ENCODE peak calls at places on chromosomes 1 and 21, in five cellular contexts. B, Q, K, T and X are unnamed samples. For H3K4me1 and H3K36me3, the result is how much of the 10 kb centered on the place peaks cover.

GRCh38 chr1:1162597-1163537 is 10.8 kb upstream of the TTLL10 start:
- DNase-seq in B (no peak), Q (no peak), K (no peak), T (no peak), X (no peak)

GRCh38 chr1:22121421-22121911 is 21.4 kb downstream of the WNT4 start:
- DNase-seq in B (peak), Q (no peak), K (no peak), T (no peak), X (no peak)

GRCh38 chr1:87129038-87129437 is 199.6 kb upstream of the LMO4 start:
- DNase-seq in B (no peak), Q (no peak), K (no peak), T (no peak), X (no peak)

GRCh38 chr1:43147625-43148319 is 24.3 kb downstream of the EBNA1BP2 start:
- DNase-seq in B (peak), Q (no peak), K (peak), T (peak), X (no peak)

GRCh38 chr1:102842606-102843005 is 265.7 kb downstream of the COL11A1 start:
- DNase-seq in B (no peak), Q (no peak), K (no peak), T (no peak), X (no peak)

GRCh38 chr1:222552882-222553281 is 5.0 kb upstream of the HHIPL2 start:
- DNase-seq in B (no peak), Q (no peak), K (peak), T (no peak), X (no peak)

GRCh38 chr1:21318057-21318713 is 27.9 kb upstream of the ECE1 start:
- DNase-seq in B (no peak), Q (no peak), K (no peak), T (no peak), X (no peak)

GRCh38 chr1:224879404-224879803 is 50.1 kb upstream of the DNAH14 start:
- DNase-seq in B (no peak), Q (no peak), K (peak), T (no peak), X (no peak)

GRCh38 chr21:15850645-15851044 is 120.9 kb downstream of the USP25 start:
- DNase-seq in B (no peak), Q (no peak), K (peak), T (no peak), X (no peak)

GRCh38 chr1:111406325-111406768 is 21.2 kb downstream of the OVGP1 start:
- DNase-seq in B (no peak), Q (no peak), K (peak), T (no peak), X (no peak)

GRCh38 chr1:233240839-233241682 is 54.5 kb downstream of the PCNX2 start:
- DNase-seq in B (peak), Q (peak), K (peak), T (peak), X (no peak)

GRCh38 chr1:21182181-21182711 is 5.5 kb upstream of the EIF4G3 start:
- DNase-seq in B (no peak), Q (no peak), K (no peak), T (no peak), X (no peak)

GRCh38 chr21:38095220-38095619 is 161.6 kb upstream of the KCNJ15 start:
- DNase-seq in B (no peak), Q (no peak), K (no peak), T (no peak), X (no peak)

DNA sequence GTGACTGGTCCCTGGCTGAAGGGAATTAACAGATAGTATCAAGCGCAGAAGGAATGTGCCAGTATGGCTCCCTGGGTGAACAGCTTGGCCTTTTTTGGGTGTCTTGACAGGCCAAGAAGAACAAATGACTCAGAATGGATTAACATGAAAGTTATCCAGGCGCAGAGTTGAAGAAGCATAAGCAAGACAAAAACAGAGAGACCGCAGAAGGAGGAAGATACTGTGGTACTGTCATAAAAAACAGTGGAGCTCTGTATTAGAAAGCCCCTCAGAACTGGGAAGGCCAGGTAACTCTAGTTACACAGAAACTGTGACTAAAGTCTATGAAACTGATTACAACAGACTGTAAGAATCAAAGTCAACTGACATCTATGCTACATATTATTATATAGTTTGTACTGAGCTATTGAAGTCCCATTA is 3.8 kb downstream of the RGS1 start:
- DNase-seq in B (peak), Q (no peak), K (peak), T (no peak), X (no peak)
- H3K4me1 ChIP-seq in B (under half), Q (under half), K (under half), T (under half), X (under half)

DNA sequence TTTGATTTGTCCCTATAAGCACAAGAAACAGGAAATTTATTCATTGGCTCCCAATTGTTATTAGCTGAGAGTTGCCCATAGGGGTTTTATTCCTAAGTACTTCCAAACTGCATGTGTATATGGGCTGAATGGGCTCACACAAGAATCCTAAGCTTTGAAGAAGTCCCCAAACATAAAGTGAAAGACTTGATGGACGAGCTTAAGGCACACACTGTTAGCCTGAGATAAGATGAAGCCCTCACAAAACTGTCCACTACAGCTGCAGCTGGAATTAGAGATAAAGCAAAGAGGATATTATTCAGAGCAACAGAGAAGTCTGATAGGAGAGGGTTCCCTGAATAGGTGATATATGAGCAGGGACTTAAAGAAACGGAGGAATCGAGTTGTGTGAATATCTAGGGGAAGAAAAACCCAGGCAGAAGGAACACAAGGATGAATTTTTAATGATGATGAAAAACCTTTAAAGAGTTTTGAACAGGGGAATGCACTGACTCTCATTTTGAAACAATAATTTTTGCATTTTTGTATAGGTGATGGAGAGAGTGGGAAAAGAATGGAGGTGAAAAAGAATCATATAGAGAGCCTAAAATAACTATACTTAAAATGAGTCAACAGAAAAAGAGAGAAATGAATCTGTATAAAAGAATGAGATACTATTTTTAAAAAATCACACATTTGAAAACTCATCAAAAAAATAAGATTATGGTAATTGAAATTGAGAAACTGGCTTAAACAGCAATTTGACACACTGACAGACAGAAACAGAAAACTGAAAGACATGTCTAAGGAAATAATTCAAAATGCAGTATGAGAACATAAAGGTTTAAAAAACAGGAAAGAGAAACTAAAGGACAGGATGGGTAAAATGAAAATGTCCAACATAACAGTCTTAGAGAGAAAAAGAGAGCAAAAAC is 133.6 kb upstream of the POGK start:
- DNase-seq in B (no peak), Q (no peak), K (no peak), T (no peak), X (no peak)
- H3K27ac ChIP-seq in B (no peak), Q (no peak), K (peak), T (no peak), X (no peak)

DNA sequence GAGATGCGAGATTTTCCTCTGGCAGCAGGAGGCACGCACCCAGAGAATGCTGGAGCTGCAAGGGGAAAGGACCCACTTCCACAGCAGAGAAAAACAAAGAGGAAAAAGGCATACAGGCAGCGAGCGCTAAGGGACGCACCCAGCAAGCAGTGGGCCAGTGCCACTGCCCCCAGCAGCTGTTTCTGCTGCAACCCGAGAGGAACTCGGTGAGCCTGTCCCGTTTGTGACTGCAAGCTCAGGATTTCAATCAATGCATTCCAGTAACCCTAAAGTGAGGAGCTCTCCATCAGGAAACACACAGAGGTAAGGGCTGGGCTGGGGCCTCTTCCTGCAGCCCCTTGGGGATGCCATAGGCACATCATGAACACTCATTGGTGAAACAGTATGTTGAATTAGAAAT is 58.7 kb downstream of the ACP6 start:
- DNase-seq in B (peak), Q (no peak), K (no peak), T (no peak), X (no peak)
- H3K36me3 ChIP-seq in B (under half), Q (half or more), K (half or more), T (under half), X (under half)

GRCh38 chr1:198679535-198680173 is 40.8 kb downstream of the PTPRC start:
- DNase-seq in B (no peak), Q (no peak), K (no peak), T (peak), X (no peak)
- H3K4me1 ChIP-seq in B (under half), Q (under half), K (under half), T (under half), X (under half)

GRCh38 chr1:7644906-7645750 is 126.0 kb upstream of the VAMP3 start:
- DNase-seq in B (no peak), Q (no peak), K (no peak), T (peak), X (no peak)
- H3K27ac ChIP-seq in B (no peak), Q (no peak), K (no peak), T (peak), X (no peak)

GRCh38 chr1:71045463-71046028 is 2.1 kb downstream of the PTGER3 start:
- DNase-seq in B (no peak), Q (no peak), K (no peak), T (no peak), X (no peak)

GRCh38 chr1:71047635-71048607 is at the start of gene PTGER3:
- DNase-seq in B (peak), Q (no peak), K (peak), T (peak), X (no peak)

GRCh38 chr1:71046891-71047634 is 553 bp downstream of the PTGER3 start:
- DNase-seq in B (peak), Q (no peak), K (peak), T (peak), X (no peak)

GRCh38 chr1:71043061-71043460 is 4.6 kb downstream of the PTGER3 start:
- DNase-seq in B (no peak), Q (no peak), K (no peak), T (no peak), X (no peak)

DNA sequence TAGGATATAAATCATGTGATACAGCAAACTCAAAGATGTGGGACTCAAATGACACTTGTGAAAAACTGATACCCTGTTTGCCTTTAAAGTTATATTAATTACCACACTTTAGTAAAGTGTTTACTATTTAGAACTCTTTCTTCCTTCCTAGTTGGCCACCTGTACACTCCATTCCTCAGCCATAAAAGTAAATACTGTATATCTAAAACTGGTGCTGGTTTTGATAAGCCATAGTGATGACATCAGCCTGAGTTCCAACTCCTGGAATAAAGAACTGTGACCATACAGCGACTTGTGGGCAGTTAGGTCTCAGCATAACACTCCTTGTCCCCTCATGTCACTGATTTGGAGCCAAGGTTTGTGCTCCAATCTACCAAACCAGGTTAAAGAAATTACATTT is 2.8 kb downstream of the PTGER3 start:
- DNase-seq in B (no peak), Q (no peak), K (no peak), T (no peak), X (no peak)
- H3K36me3 ChIP-seq in B (under half), Q (under half), K (under half), T (under half), X (under half)